ENCODE peak calls at places on chromosomes 2 and 18, in five cellular contexts. B is NT2/D1, Y is mesenchymal stem cell, T is fibroblast of lung, I is endodermal cell. W is an unnamed sample.

GRCh38 chr2:68889500-68889899 is 18.3 kb upstream of the BMP10 start:
- DNase-seq in I (no peak), Y (peak), B (no peak), T (peak), W (no peak)

GRCh38 chr2:101773137-101773536 is 75.6 kb downstream of the MAP4K4 start:
- DNase-seq in B (no peak), Y (no peak), T (no peak), I (no peak), W (no peak)

GRCh38 chr2:165698621-165698946 is 95.5 kb downstream of the GALNT3 start:
- DNase-seq in I (peak), B (peak), Y (peak), T (peak), W (peak)

GRCh38 chr2:54767921-54768320 is 44.5 kb downstream of the EML6 start:
- DNase-seq in I (no peak), Y (no peak), T (peak), B (no peak), W (peak)

GRCh38 chr2:218259099-218259921 is 1.5 kb upstream of the GPBAR1 start:
- DNase-seq in I (no peak), T (peak), Y (peak), B (no peak), W (peak)

GRCh38 chr2:627340-627709 is 49.9 kb downstream of the TMEM18 start:
- DNase-seq in I (peak), Y (no peak), B (no peak), T (no peak), W (no peak)

GRCh38 chr2:21010813-21011439 is 32.9 kb downstream of the APOB start:
- DNase-seq in T (no peak), Y (no peak), B (no peak), I (no peak), W (no peak)

GRCh38 chr2:145484443-145485086 is 964.6 kb upstream of the ZEB2 start:
- DNase-seq in T (peak), Y (peak), B (no peak), I (no peak), W (peak)

GRCh38 chr2:24909555-24910177 is 10.4 kb downstream of the ADCY3 start:
- DNase-seq in B (no peak), I (no peak), T (peak), Y (no peak), W (peak)

GRCh38 chr18:69491576-69491975 is 90.9 kb downstream of the DOK6 start:
- DNase-seq in B (no peak), T (no peak), I (no peak), Y (peak), W (peak)

GRCh38 chr2:174878537-174879147 is 114.4 kb upstream of the CHRNA1 start:
- DNase-seq in I (no peak), T (peak), B (no peak), Y (no peak), W (peak)

GRCh38 chr2:132416996-132417395 is 391 bp downstream of the GPR39 start:
- DNase-seq in B (no peak), I (no peak), Y (no peak), T (no peak), W (no peak)

GRCh38 chr2:212484563-212485080 is 54.0 kb downstream of the ERBB4 start:
- DNase-seq in Y (peak), B (no peak), I (peak), T (peak), W (no peak)

GRCh38 chr2:79876430-79876829 is 363.6 kb downstream of the CTNNA2 start:
- DNase-seq in I (peak), Y (peak), T (peak), B (no peak), W (peak)

GRCh38 chr2:164205347-164205746 is 415.9 kb downstream of the GRB14 start:
- DNase-seq in Y (peak), B (no peak), T (peak), I (no peak), W (peak)

GRCh38 chr2:19801367-19802087 is 100.3 kb downstream of the TTC32 start:
- DNase-seq in Y (peak), T (peak), B (no peak), I (no peak), W (peak)

GRCh38 chr2:126946323-126947089 is 47.8 kb downstream of the TEX51 start:
- DNase-seq in I (no peak), B (no peak), T (no peak), Y (no peak), W (no peak)

GRCh38 chr2:191299009-191299408 is 53.8 kb downstream of the MYO1B start:
- DNase-seq in I (no peak), B (no peak), Y (no peak), T (no peak), W (no peak)

GRCh38 chr18:38545071-38545470 is 979.5 kb upstream of the CELF4 start:
- DNase-seq in I (peak), B (peak), T (no peak), Y (peak), W (no peak)

GRCh38 chr2:149388120-149388816 is 57.9 kb downstream of the LYPD6 start:
- DNase-seq in Y (no peak), B (no peak), T (no peak), I (peak), W (peak)

GRCh38 chr18:62778976-62779869 is 63.9 kb downstream of the PHLPP1 start:
- DNase-seq in Y (no peak), B (no peak), T (no peak), I (no peak), W (no peak)

GRCh38 chr2:141464995-141465394 is 665.8 kb downstream of the LRP1B start:
- DNase-seq in T (no peak), B (no peak), Y (no peak), I (no peak), W (no peak)

GRCh38 chr2:16189019-16189850 is 248.9 kb downstream of the MYCN start:
- DNase-seq in T (no peak), B (no peak), I (no peak), Y (no peak), W (no peak)

GRCh38 chr18:39843546-39843945 is 2111.5 kb upstream of the PIK3C3 start:
- DNase-seq in T (no peak), Y (no peak), B (no peak), I (no peak), W (no peak)

GRCh38 chr2:162072976-162073775 is 839 bp downstream of the DPP4 start:
- DNase-seq in Y (peak), I (peak), B (no peak), T (no peak), W (peak)

GRCh38 chr2:170361359-170361936 is 183.5 kb downstream of the MYO3B start:
- DNase-seq in T (peak), Y (peak), B (peak), I (peak), W (peak)

GRCh38 chr2:226334981-226335720 is 464.5 kb downstream of the IRS1 start:
- DNase-seq in I (no peak), Y (peak), B (no peak), T (peak), W (peak)

GRCh38 chr2:54520687-54521086 is 64.6 kb downstream of the SPTBN1 start:
- DNase-seq in I (no peak), T (peak), Y (peak), B (no peak), W (peak)

GRCh38 chr2:237603718-237604362 is 13.3 kb upstream of the RAB17 start:
- DNase-seq in T (peak), I (peak), B (peak), Y (peak), W (peak)

GRCh38 chr2:85537600-85538506 is 1.1 kb upstream of the MAT2A start:
- DNase-seq in T (peak), I (peak), B (peak), Y (peak), W (peak)

GRCh38 chr2:37319754-37320609 is 4.7 kb downstream of the PRKD3 start:
- DNase-seq in T (no peak), B (no peak), I (no peak), Y (no peak), W (no peak)

GRCh38 chr2:37316181-37316580 is 8.5 kb downstream of the PRKD3 start:
- DNase-seq in B (no peak), T (no peak), I (no peak), Y (no peak), W (no peak)

GRCh38 chr2:37317746-37318145 is 6.9 kb downstream of the PRKD3 start:
- DNase-seq in B (no peak), T (no peak), Y (no peak), I (no peak), W (no peak)

GRCh38 chr2:37318401-37318800 is 6.2 kb downstream of the PRKD3 start:
- DNase-seq in Y (peak), B (no peak), T (peak), I (no peak), W (peak)

GRCh38 chr2:37315364-37315763 is 9.3 kb downstream of the PRKD3 start:
- DNase-seq in Y (no peak), T (no peak), I (no peak), B (no peak), W (no peak)
- H3K4me3 ChIP-seq in Y (no peak), T (no peak), I (peak), B (no peak), W (no peak)

DNA sequence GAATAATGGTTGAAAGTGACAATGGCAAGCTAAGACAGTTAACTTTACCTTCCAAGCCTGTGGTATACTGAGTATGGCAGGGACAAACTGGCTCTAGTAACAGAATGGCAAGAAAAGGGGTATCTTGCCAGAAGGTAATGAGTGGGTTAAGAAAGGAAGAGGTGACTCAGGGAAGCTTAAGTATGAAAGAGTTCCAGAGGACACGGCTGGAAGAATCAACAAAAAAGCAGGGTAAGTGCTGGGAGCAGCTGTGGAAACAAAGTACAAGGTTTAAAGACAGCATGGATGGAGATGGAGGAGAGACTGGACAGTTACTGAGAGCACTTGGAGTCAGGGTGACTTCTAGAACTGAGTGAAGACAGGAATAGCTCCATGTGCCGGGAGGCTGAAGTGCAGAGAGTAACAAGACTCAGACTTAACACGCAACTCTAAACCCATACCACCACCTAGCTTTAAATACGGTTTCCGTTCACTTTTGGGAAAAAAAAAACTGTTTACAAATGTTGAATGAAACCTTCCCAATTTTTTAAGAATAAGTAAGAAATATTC is 69.0 kb downstream of the REV1 start:
- DNase-seq in B (no peak), Y (peak), I (no peak), T (peak), W (peak)
- H3K9ac ChIP-seq in B (no peak), Y (peak), I (no peak), T (no peak), W (no peak)

DNA sequence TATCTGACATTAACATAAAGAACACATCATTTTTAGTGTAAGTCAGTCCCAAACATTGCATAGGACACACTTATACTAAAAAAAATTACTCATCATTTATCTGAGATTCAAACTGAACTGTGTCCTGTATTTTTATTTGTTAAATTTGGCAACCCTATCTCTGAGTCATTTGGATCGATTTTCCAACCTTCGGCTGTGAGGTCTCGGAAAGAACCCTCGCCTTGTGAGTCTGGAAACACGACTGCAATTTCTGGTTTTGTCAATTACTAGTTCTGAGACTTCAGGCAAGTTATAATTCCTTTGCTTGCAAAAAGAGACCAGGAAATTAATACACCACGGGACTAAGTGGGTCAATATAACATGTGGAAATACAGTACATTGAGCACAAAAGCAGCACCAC is 14.0 kb downstream of the ATP8B1 start:
- DNase-seq in Y (peak), T (peak), I (no peak), B (no peak), W (peak)
- H3K4me3 ChIP-seq in Y (peak), T (peak), I (no peak), B (no peak), W (peak)

DNA sequence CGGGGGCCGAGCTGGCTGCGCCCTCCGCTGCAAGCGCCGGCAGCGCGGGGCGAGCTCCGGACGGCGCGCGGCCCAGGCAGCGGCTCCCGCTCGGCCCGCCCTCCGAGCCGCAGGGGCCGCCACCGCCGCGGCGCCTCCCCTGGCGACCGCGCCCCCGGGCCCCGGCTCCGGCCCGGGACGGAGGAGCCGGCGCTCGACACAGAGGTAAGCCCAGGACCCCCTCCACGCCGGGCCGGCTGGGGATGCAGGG is 151 bp downstream of the SPATS2L start:
- DNase-seq in T (no peak), Y (no peak), B (no peak), I (no peak), W (no peak)
- H3K9ac ChIP-seq in T (peak), Y (peak), B (peak), I (no peak), W (peak)

GRCh38 chr18:9106094-9106493 is 3.6 kb downstream of the NDUFV2 start:
- DNase-seq in Y (no peak), B (no peak), I (no peak), T (no peak), W (no peak)
- H3K4me3 ChIP-seq in Y (peak), B (no peak), I (peak), T (peak), W (peak)

GRCh38 chr2:107259011-107259410 is 373.0 kb upstream of the ST6GAL2 start:
- DNase-seq in Y (no peak), I (no peak), B (no peak), T (no peak), W (no peak)
- H3K9ac ChIP-seq in Y (no peak), I (no peak), B (no peak), T (no peak), W (no peak)

GRCh38 chr2:236571161-236571560 is 1.5 kb downstream of the ACKR3 start:
- DNase-seq in I (peak), Y (no peak), B (no peak), T (no peak), W (no peak)

GRCh38 chr2:236568068-236568921 is 1.3 kb upstream of the ACKR3 start:
- DNase-seq in I (peak), T (no peak), B (no peak), Y (peak), W (peak)

GRCh38 chr2:236568922-236569592 is 568 bp upstream of the ACKR3 start:
- DNase-seq in I (no peak), Y (peak), T (no peak), B (no peak), W (peak)

GRCh38 chr2:236570081-236570979 is 705 bp downstream of the ACKR3 start:
- DNase-seq in T (no peak), Y (peak), I (peak), B (no peak), W (peak)

DNA sequence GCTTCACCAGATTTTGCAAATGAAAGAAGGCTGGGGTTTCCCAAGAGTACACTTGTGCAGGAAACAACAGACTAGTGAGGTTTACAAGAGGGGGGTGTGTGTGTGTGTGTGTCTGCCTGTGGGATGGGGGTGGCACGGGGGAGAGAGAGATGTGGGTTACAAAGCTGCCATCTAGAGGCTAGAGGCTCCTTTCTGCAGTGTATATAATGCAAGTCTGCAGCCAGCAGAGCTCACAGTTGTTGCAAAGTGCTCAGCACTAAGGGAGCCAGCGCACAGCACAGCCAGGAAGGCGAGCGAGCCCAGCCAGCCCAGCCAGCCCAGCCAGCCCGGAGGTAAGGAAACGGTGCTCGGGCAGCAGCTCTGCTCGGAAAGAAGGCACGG is at the start of gene ACKR3:
- DNase-seq in Y (peak), I (peak), T (peak), B (peak), W (peak)
- H3K4me3 ChIP-seq in Y (peak), I (peak), T (peak), B (peak), W (peak)

GRCh38 chr2:198928026-198928425 is 529.7 kb downstream of the SATB2 start:
- DNase-seq in I (no peak), T (no peak), Y (no peak), B (no peak), W (no peak)
- H3K9ac ChIP-seq in I (no peak), T (no peak), Y (no peak), B (no peak), W (no peak)

DNA sequence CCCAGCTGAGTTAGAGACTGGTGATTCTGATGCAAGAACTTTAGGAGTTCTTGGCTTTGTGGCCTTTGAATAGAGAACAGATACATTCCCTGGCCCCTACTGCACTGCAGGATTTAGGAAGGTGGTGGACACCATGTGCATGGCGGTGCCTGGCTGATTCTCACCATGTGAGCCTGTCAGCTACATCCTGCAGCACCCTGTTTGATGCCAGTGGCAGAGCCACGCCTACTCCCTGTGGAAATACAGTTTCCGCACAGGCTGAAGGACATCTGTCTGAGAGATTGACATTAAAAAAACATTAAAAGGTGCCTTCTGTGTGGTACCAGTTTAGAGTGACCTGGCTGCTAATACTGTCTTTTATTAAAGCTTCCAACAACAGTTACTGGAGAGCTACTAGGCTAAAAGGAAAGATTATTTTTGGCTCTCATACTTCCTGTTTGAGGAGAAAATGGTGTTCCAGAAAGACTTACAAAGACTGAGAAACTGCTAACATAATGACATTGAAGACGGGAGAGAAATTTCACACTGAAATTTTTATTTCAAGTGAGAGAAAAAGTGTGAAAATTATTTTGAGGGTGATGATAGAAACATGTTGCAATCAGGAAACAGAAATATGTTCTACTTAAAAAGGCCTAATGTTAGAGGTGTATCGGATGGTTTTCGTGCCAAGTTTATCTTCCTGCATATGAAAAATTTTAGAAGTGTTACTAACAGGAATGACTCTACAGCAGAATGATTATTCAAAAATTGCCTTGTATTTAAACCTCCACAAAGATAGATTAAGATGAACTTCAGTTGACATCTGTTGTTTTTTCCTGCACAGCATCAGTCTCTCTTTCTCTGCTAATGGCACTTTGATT is 50.3 kb downstream of the KCNE4 start:
- DNase-seq in B (no peak), Y (no peak), I (no peak), T (no peak), W (no peak)
- H3K4me3 ChIP-seq in B (no peak), Y (no peak), I (no peak), T (no peak), W (no peak)

DNA sequence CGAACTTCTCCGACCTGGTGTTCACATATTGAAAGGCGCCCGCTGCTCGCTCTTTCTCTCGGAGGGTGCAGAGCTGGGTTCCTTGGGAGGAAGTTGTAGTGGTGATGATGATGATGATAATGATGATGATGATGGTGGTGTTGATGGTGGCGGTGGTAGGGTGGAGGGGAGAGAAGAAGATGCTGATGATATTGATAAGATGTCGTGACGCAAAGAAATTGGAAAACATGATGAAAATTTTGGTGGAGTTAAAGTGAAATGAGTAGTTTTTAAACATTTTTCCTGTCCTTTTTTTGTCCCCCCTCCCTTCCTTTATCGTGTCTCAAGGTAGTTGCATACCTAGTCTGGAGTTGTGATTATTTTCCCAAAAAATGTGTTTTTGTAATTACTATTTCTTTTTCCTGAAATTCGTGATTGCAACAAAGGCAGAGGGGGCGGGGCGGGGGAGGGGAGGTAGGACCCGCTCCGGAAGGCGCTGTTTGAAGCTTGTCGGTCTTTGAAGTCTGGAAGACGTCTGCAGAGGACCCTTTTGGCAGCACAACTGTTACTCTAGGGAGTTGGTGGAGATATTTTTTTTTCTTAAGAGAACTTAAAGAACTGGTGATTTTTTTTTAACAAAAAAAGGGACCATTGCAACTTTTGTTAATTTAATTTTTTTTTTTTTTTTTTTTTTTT is 2.0 kb downstream of the SOX11 start:
- DNase-seq in Y (peak), I (peak), T (peak), B (no peak), W (peak)
- H3K9ac ChIP-seq in Y (no peak), I (peak), T (no peak), B (peak), W (no peak)

W was measured in adipocyte.